ENCODE peak calls at places on chromosomes 4 and X, in eight cellular contexts. Z, S, C, E, J, D, L and Q are unnamed samples.

GRCh38 chrX:40169193-40170086 is 71.7 kb upstream of the BCOR start:
- DNase-seq in D (no peak), S (peak), Z (peak), C (peak), L (no peak), J (no peak), E (peak), Q (peak)

GRCh38 chr4:173332963-173333657 is 1.0 kb downstream of the HMGB2 start:
- DNase-seq in L (peak), Z (no peak), D (no peak), J (no peak), E (no peak), S (no peak), C (no peak), Q (no peak)

GRCh38 chr4:4866833-4867744 is 7.6 kb downstream of the MSX1 start:
- DNase-seq in L (no peak), J (no peak), S (peak), C (peak), D (peak), Z (no peak), E (peak), Q (peak)

GRCh38 chr4:78691333-78691732 is 84.8 kb upstream of the BMP2K start:
- DNase-seq in E (no peak), C (no peak), J (no peak), S (no peak), L (no peak), D (no peak), Z (no peak), Q (no peak)

GRCh38 chr4:142549726-142550463 is 296.2 kb downstream of the INPP4B start:
- DNase-seq in Z (no peak), E (no peak), D (no peak), L (peak), J (no peak), C (no peak), S (no peak), Q (no peak)

GRCh38 chr4:2835978-2836377 is 7.7 kb upstream of the ADD1 start:
- DNase-seq in S (no peak), Z (no peak), C (no peak), D (no peak), E (no peak), L (no peak), J (no peak), Q (no peak)

GRCh38 chr4:170234800-170235199 is 145.0 kb upstream of the AADAT start:
- DNase-seq in J (no peak), L (no peak), E (no peak), S (no peak), C (no peak), Z (no peak), D (no peak), Q (no peak)

GRCh38 chr4:15690020-15690809 is 8.6 kb downstream of the FAM200B start:
- DNase-seq in J (no peak), L (peak), C (no peak), Z (no peak), D (no peak), E (no peak), S (no peak), Q (no peak)

GRCh38 chrX:18389968-18390367 is 35.4 kb upstream of the CDKL5 start:
- DNase-seq in D (no peak), J (no peak), S (no peak), E (no peak), C (no peak), Z (no peak), L (no peak), Q (no peak)

GRCh38 chr4:79160962-79161361 is 164.9 kb downstream of the NAA11 start:
- DNase-seq in C (no peak), L (no peak), Z (no peak), D (no peak), E (no peak), J (no peak), S (no peak), Q (no peak)

GRCh38 chr4:84582988-84583870 is at the start of gene CDS1:
- DNase-seq in E (peak), C (peak), L (peak), Z (peak), J (peak), S (peak), D (no peak), Q (peak)

GRCh38 chrX:135185795-135186443 is 14.7 kb upstream of the CT55 start:
- DNase-seq in Z (no peak), L (peak), E (peak), D (peak), S (peak), C (peak), J (no peak), Q (peak)

GRCh38 chr4:26520728-26521442 is 30.6 kb upstream of the CCKAR start:
- DNase-seq in Z (no peak), D (no peak), C (no peak), S (no peak), J (no peak), L (no peak), E (no peak), Q (no peak)

GRCh38 chr4:94410678-94411206 is 41.0 kb upstream of the PDLIM5 start:
- DNase-seq in J (no peak), E (no peak), D (peak), C (no peak), L (peak), Z (no peak), S (no peak), Q (no peak)

GRCh38 chrX:106611682-106612402 is at the start of gene RADX:
- DNase-seq in Z (peak), J (peak), E (peak), C (peak), D (peak), S (peak), L (peak), Q (peak)

GRCh38 chrX:80285131-80285773 is 135.0 kb upstream of the TENT5D start:
- DNase-seq in D (no peak), C (peak), S (peak), E (peak), L (peak), Z (peak), J (no peak), Q (peak)

GRCh38 chrX:13077168-13077567 is 32.7 kb upstream of the FAM9C start:
- DNase-seq in E (no peak), L (peak), C (no peak), D (no peak), S (no peak), J (no peak), Z (no peak), Q (no peak)

GRCh38 chr4:97073194-97073593 is 1070.1 kb downstream of the STPG2 start:
- DNase-seq in S (no peak), J (no peak), Z (no peak), C (no peak), L (no peak), D (no peak), E (no peak), Q (no peak)

GRCh38 chrX:50779694-50780093 is 34.3 kb downstream of the SHROOM4 start:
- DNase-seq in C (no peak), S (no peak), D (no peak), E (no peak), L (no peak), Z (no peak), J (no peak), Q (no peak)

GRCh38 chr4:99816611-99817309 is at the start of gene DAPP1:
- DNase-seq in C (no peak), S (no peak), J (peak), L (peak), D (no peak), Z (peak), E (no peak), Q (no peak)

GRCh38 chr4:61201562-61202099 is 1.5 kb downstream of the ADGRL3 start:
- DNase-seq in C (no peak), S (peak), J (no peak), Z (no peak), D (no peak), E (peak), L (peak), Q (peak)

GRCh38 chr4:153523941-153524386 is 57.8 kb downstream of the TMEM131L start:
- DNase-seq in Z (peak), S (no peak), E (no peak), J (no peak), L (no peak), C (no peak), D (no peak), Q (no peak)

GRCh38 chrX:153327561-153327960 is 6.0 kb upstream of the PNMA6F start:
- DNase-seq in C (no peak), E (no peak), S (no peak), J (no peak), Z (no peak), L (no peak), D (no peak), Q (no peak)

GRCh38 chrX:129347291-129347690 is 176.0 kb downstream of the SMARCA1 start:
- DNase-seq in C (peak), Z (no peak), S (no peak), D (no peak), J (no peak), E (no peak), L (no peak), Q (no peak)

GRCh38 chrX:97835969-97836368 is 952.3 kb downstream of the RPA4 start:
- DNase-seq in C (no peak), Z (no peak), J (no peak), L (no peak), D (no peak), E (no peak), S (no peak), Q (no peak)

GRCh38 chr4:3660086-3660927 is 105.9 kb upstream of the ADRA2C start:
- DNase-seq in Z (no peak), D (no peak), J (no peak), S (no peak), C (no peak), E (peak), L (no peak), Q (peak)

GRCh38 chrX:56763556-56764152 is 34.6 kb downstream of the NBDY start:
- DNase-seq in D (peak), J (peak), S (no peak), C (no peak), L (peak), Z (peak), E (no peak), Q (peak)

GRCh38 chr4:88629826-88630225 is 37.5 kb downstream of the HERC3 start:
- DNase-seq in J (no peak), S (no peak), D (no peak), L (no peak), C (no peak), Z (no peak), E (no peak), Q (no peak)

GRCh38 chr4:119730644-119730995 is 102.0 kb upstream of the PDE5A start:
- DNase-seq in L (no peak), C (no peak), E (no peak), D (no peak), J (no peak), Z (no peak), S (no peak), Q (no peak)

GRCh38 chrX:107750263-107750662 is 25.3 kb downstream of the TSC22D3 start:
- DNase-seq in D (no peak), S (no peak), L (no peak), C (no peak), Z (no peak), E (no peak), J (no peak), Q (no peak)

GRCh38 chrX:13028871-13029336 is 15.5 kb downstream of the FAM9C start:
- DNase-seq in D (no peak), L (peak), S (no peak), Z (no peak), E (no peak), J (peak), C (no peak), Q (no peak)

GRCh38 chr4:122012735-122013134 is 60.9 kb upstream of the TRPC3 start:
- DNase-seq in J (no peak), L (peak), C (no peak), Z (no peak), D (no peak), E (no peak), S (no peak), Q (no peak)

GRCh38 chr4:11765849-11766453 is 337.3 kb upstream of the HS3ST1 start:
- DNase-seq in L (peak), S (peak), C (peak), J (no peak), Z (peak), E (peak), D (no peak), Q (peak)

GRCh38 chrX:16848541-16848940 is 21.6 kb downstream of the RBBP7 start:
- DNase-seq in D (no peak), L (no peak), Z (no peak), J (no peak), C (no peak), E (no peak), S (no peak), Q (no peak)

GRCh38 chrX:2342878-2343277 is 157.9 kb downstream of the DHRSX start:
- DNase-seq in D (no peak), E (no peak), Z (no peak), C (no peak), L (no peak), J (no peak), S (no peak), Q (no peak)

GRCh38 chr4:17497890-17498523 is 13.9 kb downstream of the QDPR start:
- DNase-seq in D (no peak), S (no peak), J (no peak), E (no peak), L (no peak), C (no peak), Z (no peak), Q (no peak)

GRCh38 chrX:47217121-47217851 is 1.2 kb upstream of the CDK16 start:
- DNase-seq in S (peak), Z (peak), D (no peak), E (no peak), C (no peak), J (peak), L (peak), Q (no peak)

GRCh38 chr4:13527983-13528822 is 16.1 kb downstream of the NKX3-2 start:
- DNase-seq in S (no peak), E (no peak), J (no peak), Z (no peak), D (no peak), L (peak), C (no peak), Q (no peak)

GRCh38 chr4:45987858-45988257 is 136.0 kb downstream of the GABRG1 start:
- DNase-seq in J (no peak), E (no peak), Z (no peak), D (no peak), S (no peak), L (peak), C (no peak), Q (no peak)

GRCh38 chr4:45989775-45990174 is 134.1 kb downstream of the GABRG1 start:
- DNase-seq in S (no peak), J (no peak), C (no peak), D (no peak), E (no peak), L (no peak), Z (no peak), Q (no peak)

GRCh38 chr4:45985038-45985437 is 138.8 kb downstream of the GABRG1 start:
- DNase-seq in J (no peak), E (no peak), C (no peak), Z (no peak), D (no peak), S (no peak), L (no peak), Q (no peak)
- TF ChIP-seq CTCF in J (no peak), E (no peak), C (no peak), Z (no peak), D (no peak), S (no peak), L (no peak), Q (no peak)

DNA sequence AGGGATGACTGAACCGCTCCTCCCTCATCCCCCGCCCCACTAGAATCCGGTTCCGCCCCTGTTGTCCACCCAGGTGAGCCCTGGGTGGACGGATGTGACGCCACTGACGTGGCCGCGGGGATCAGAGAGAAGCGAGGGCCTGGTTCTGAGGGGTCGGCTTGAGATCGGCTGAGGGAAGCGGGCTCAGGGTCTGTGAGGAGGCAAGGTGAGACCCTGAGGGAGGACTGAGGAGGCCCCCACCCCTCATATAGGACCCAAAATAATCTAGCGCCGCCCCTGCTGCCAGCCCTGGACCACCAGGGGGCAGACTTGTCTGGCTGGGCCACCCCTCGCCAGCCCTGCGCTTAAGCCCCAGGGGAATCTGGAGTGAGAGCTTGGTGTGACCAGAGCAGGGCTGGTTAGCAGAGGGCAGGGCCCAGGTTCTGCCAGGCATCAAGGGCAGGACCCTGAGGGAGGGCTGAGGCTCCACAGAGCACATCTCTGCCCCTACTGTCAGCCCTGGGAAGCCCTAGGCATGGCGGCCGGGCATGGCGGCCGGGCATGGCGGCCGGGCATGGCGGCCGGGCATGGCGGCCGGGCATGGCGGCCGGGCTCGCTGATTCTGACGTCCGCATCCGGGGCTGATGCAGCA is at the start of gene MAGEA8:
- DNase-seq in E (no peak), S (no peak), Z (no peak), C (peak), D (no peak), J (no peak), L (no peak), Q (peak)
- TF ChIP-seq CTCF in E (no peak), S (peak), Z (no peak), C (peak), D (no peak), J (no peak), L (peak), Q (no peak)

DNA sequence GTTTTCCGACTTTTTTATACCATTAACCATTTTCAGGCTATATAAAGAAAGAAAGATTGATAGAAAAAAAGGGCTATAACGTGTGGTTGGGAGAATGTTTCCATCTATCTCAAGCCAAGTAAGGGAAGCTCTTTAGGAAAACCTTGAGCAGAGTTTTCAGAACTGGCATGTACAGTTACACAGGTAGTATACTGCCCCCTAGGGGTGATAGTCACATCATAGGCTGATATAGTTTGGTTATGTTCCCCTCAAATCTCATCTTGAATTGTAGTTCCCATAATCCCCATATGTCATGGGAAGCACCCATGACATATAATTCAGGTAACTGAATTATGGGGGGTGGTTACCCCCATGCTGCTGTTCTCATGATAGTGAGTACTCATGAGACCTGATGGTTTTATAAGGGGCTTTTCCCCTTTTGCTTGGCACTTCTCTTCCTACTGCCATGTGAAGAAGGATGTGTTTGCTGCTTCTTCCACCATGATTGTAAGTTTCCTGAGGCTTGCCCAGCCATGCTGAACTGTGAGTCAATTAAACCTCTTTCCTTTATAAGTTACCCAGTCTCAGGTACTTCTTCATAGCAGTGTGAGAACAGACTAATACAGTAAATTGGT is 186.8 kb downstream of the TMA16 start:
- DNase-seq in C (no peak), Z (peak), S (peak), E (no peak), L (peak), D (no peak), J (no peak), Q (peak)
- TF ChIP-seq CTCF in C (peak), Z (peak), S (peak), E (peak), L (peak), D (peak), J (no peak), Q (peak)

DNA sequence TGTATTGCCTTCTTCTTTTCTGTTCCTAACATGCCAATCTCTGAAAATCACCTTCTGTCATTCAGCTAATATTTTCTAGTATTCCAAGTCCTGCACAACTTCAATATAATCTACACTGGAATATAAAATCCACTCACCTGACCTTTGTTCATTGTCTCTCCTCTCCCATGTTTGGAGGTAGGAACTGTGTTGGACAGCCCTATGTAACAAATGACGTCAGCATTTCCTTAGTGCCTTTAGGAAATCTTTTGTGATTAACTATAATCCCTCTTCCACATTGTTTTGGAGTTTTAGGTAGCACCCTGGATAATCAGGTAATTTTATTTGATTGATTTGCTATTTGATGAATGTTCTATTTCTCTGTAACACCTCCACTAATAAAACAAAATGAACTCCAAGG is 814.8 kb upstream of the PRKX start:
- DNase-seq in C (no peak), L (no peak), J (no peak), S (no peak), Z (no peak), D (no peak), E (no peak), Q (no peak)
- TF ChIP-seq CTCF in C (no peak), L (no peak), J (no peak), S (no peak), Z (no peak), D (no peak), E (no peak), Q (no peak)

DNA sequence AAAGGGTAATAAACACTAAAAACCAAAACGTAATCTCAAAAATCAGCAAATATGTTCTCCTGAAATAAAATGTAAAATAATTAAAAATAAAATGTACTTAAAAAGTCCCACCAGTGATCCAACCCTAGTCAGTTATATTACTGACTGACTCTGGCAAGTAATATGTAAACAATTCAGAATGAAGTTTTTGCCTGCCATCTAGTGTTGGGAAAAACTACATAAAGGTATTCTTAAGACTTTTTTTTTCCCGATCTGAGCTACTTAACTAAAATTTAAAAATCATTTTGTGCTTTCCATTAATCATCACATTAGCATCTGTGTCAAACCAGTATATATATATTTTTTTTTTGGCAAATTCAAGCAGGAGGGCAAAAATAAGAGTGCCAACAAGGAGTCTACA is 24.0 kb downstream of the RCHY1 start:
- DNase-seq in C (no peak), L (peak), S (no peak), E (no peak), Z (no peak), J (no peak), D (no peak), Q (no peak)
- TF ChIP-seq CTCF in C (no peak), L (peak), S (peak), E (no peak), Z (peak), J (no peak), D (peak), Q (peak)

GRCh38 chrX:103012945-103013344 is 51.0 kb downstream of the BEX1 start:
- DNase-seq in D (no peak), C (no peak), E (no peak), Z (no peak), S (no peak), J (no peak), L (peak), Q (no peak)

DNA sequence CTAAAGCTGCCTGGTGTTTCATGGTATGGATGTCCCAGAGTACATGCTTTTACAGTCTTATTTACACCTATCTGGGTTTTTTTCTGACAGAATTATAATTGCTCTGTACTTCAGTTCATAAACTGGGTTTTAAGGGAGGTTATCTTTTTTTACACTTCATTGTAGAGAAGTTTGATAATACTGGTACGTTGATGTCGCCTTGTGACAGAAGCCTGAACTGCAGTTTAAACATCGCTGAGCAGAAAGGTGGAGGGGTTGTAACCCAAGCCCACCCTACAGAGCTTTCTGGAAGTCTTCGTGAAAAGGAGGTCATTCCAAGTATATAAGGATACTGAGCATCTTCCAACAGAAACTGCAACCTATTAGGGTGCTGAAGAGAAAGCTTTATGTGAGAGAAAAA is 46.4 kb downstream of the BEX1 start:
- DNase-seq in D (no peak), S (no peak), J (no peak), Z (no peak), E (no peak), C (no peak), L (no peak), Q (no peak)
- TF ChIP-seq CTCF in D (peak), S (no peak), J (no peak), Z (no peak), E (no peak), C (no peak), L (peak), Q (no peak)